ENCODE peak calls at places on chromosome 14, in four cellular contexts. N is OCI-LY7, R is breast epithelium, Y is PC-9. T is an unnamed sample. For H3K36me3 and H3K4me1, the result is how much of the 10 kb centered on the place peaks cover.

GRCh38 chr14:69153848-69154208 is 909 bp upstream of the DCAF5 start:
- DNase-seq in N (peak), R (no peak), Y (no peak), T (peak)

GRCh38 chr14:47040490-47040889 is 388.9 kb upstream of the RPL10L start:
- DNase-seq in N (no peak), R (no peak), Y (no peak), T (no peak)

GRCh38 chr14:67721851-67722250 is 20.2 kb downstream of the RDH12 start:
- DNase-seq in N (no peak), R (no peak), Y (no peak), T (no peak)

GRCh38 chr14:68640293-68640574 is 152.6 kb downstream of the ZFP36L1 start:
- DNase-seq in N (no peak), R (no peak), Y (no peak), T (no peak)

GRCh38 chr14:89697281-89698060 is 257.1 kb downstream of the EFCAB11 start:
- DNase-seq in N (no peak), R (no peak), Y (no peak), T (no peak)

GRCh38 chr14:58572092-58572853 is 65.5 kb upstream of the DACT1 start:
- DNase-seq in N (no peak), R (no peak), Y (no peak), T (no peak)

GRCh38 chr14:78974691-78975090 is 804.5 kb downstream of the NRXN3 start:
- DNase-seq in N (no peak), R (no peak), Y (no peak), T (no peak)

GRCh38 chr14:92716131-92716530 is 32.3 kb downstream of the LGMN start:
- DNase-seq in N (no peak), R (no peak), Y (no peak), T (no peak)

GRCh38 chr14:65877631-65878030 is 465.1 kb downstream of the FUT8 start:
- DNase-seq in N (no peak), R (no peak), Y (no peak), T (no peak)

GRCh38 chr14:22271838-22272237 is 317.2 kb downstream of the DAD1 start:
- DNase-seq in N (no peak), R (no peak), Y (no peak), T (no peak)

GRCh38 chr14:67335781-67336180 is 23.8 kb downstream of the ATP6V1D start:
- DNase-seq in N (peak), R (no peak), Y (no peak), T (no peak)

GRCh38 chr14:105450123-105450505 is 24.5 kb upstream of the CRIP2 start:
- DNase-seq in N (no peak), R (no peak), Y (no peak), T (no peak)

GRCh38 chr14:41668346-41668745 is 61.7 kb downstream of the LRFN5 start:
- DNase-seq in N (no peak), R (no peak), Y (no peak), T (no peak)

DNA sequence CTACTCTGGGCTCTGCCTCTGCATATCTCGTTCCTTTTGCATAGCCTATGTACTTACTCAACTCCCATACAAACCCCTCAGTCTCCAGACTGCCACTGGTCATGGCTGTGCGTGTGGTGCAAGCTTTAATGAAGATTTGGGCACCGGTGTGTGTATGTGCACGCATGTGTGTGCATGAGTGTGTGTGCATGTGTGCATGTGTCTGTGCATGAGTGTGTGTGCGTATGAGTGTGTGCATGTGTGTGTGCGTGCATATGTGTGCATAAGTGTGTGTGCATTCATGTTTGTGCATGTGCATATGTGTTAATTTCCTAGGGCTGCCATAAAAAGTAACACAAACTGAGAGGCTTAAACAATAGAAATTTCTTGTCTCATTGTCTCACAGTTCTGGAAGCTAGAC is 17.1 kb upstream of the TBPL2 start:
- DNase-seq in N (no peak), R (no peak), Y (no peak), T (no peak)
- H3K27ac ChIP-seq in N (no peak), R (no peak), Y (no peak), T (no peak)

DNA sequence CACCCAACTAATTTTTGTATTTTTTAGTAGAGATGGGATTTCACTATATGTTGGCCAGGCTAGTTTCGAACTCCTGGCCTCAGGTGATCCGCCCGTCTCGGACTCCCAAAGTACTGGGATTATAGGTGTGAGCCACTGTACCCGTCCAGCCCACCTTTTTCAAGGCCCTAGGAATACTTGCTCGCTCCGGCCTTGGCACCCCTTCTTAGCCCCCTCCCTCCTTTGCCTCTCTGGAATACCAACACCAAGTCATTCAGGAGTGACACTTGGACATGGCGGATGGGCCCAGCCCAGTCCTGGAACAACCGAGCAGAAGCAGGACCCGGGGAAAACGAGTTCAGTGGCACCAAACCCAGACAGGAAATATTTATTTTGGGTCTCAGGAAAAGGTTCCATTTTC is 29.1 kb downstream of the PLEKHG3 start:
- DNase-seq in N (no peak), R (no peak), Y (no peak), T (peak)
- H3K36me3 ChIP-seq in N (under half), R (under half), Y (under half), T (half or more)

GRCh38 chr14:50045039-50045711 is 71.2 kb downstream of the VCPKMT start:
- DNase-seq in N (peak), R (peak), Y (peak), T (peak)
- H3K4me1 ChIP-seq in N (under half), R (under half), Y (half or more), T (under half)

DNA sequence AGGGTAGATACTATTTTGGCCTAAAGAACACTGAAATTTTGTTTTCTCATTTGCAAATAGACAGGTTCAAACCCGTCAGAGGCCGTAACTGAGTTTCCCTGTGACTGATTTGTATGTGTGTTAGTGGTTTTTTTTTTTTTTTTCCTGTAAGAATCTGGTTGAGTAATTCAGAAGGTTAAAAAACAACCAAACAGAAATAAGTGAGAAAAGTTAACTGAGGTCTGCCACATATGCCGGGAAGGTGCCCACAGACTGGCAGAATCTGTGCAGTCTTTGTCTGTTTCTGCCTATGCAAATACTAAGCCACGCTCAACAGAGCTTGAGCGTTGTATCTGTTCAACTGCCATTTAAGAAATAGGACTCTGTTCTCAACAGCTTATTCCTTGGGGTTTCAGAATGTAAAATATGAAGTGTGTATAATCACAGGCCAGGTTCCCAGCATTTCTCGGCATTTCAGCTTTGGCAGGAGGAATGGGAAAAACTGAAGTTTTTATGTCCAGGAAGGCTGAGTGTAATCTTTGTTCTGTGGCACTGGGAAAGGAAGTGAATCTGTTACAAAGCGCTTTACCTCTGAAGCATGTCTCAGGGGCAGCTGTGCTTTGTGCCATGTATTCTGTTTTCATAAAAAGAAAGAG is 181.9 kb downstream of the PRKCH start:
- DNase-seq in N (peak), R (no peak), Y (no peak), T (no peak)
- H3K27ac ChIP-seq in N (peak), R (peak), Y (no peak), T (no peak)

GRCh38 chr14:64493455-64493854 is 10.2 kb downstream of the ZBTB25 start:
- DNase-seq in N (no peak), R (no peak), Y (no peak), T (no peak)

GRCh38 chr14:64495252-64495651 is 8.4 kb downstream of the ZBTB25 start:
- DNase-seq in N (no peak), R (no peak), Y (no peak), T (no peak)

GRCh38 chr14:64488590-64489099 is 15.0 kb downstream of the ZBTB25 start:
- DNase-seq in N (no peak), R (no peak), Y (no peak), T (no peak)

GRCh38 chr14:64496764-64497163 is 6.9 kb downstream of the ZBTB25 start:
- DNase-seq in N (no peak), R (no peak), Y (no peak), T (no peak)

GRCh38 chr14:64491637-64492036 is 12.0 kb downstream of the ZBTB25 start:
- DNase-seq in N (no peak), R (no peak), Y (no peak), T (no peak)
- H3K36me3 ChIP-seq in N (half or more), R (under half), Y (under half), T (under half)

DNA sequence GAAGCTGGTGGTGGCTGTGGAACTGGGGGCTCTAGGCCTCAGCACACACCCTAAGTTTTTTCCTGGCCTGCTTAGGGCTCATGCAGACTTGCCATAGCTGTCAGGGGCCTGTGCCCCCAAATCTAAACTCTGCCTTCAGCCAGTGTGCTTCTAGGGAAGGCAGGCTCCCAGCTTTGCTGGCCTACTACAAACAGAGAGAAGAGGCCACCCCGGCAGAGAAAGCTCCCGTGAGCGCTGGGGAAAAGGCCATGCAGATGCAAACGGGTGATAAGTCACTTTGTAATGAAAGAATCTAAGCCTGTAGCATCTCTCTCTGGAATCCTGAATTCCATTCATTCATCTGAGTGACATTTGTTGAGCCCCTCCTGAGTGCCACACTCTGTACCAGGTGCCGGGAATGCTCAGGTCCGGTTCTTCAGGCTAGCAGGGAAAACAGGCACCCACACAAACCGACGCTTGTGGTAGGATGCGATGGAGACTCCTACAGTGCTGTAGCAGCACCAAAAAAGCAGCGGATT is 29.9 kb downstream of the JDP2 start:
- DNase-seq in N (no peak), R (no peak), Y (no peak), T (no peak)
- H3K4me1 ChIP-seq in N (under half), R (under half), Y (half or more), T (half or more)

T was measured in left ventricle myocardium inferior.